ENCODE peak calls at places on chromosome 5, in four cellular contexts. C is IMR-90, N is GM12878, E is K562. W is an unnamed sample.

GRCh38 chr5:11251242-11251641 is 490.2 kb upstream of the DAP start:
- DNase-seq in C (peak; percentile 21), N (no peak), E (no peak), W (no peak)

GRCh38 chr5:109865636-109866035 is 175.9 kb downstream of the MAN2A1 start:
- DNase-seq in C (peak; percentile 98), N (no peak), E (peak; percentile 37), W (peak; percentile 96)

GRCh38 chr5:1011226-1011631 is 2.6 kb downstream of the NKD2 start:
- DNase-seq in C (no peak), N (no peak), E (peak; percentile 66), W (no peak)

GRCh38 chr5:167614294-167615104 is 676.9 kb upstream of the WWC1 start:
- DNase-seq in C (peak; percentile 6), N (no peak), E (no peak), W (no peak)

GRCh38 chr5:169196059-169196458 is 104.9 kb downstream of the SLIT3 start:
- DNase-seq in C (no peak), N (no peak), E (no peak), W (no peak)

GRCh38 chr5:139646111-139646510 is 2.0 kb upstream of the CXXC5 start:
- DNase-seq in C (no peak), N (no peak), E (no peak), W (no peak)

GRCh38 chr5:35742006-35742405 is 114.7 kb upstream of the IL7R start:
- DNase-seq in C (no peak), N (no peak), E (no peak), W (no peak)

GRCh38 chr5:38538161-38538560 is 18.3 kb downstream of the LIFR start:
- DNase-seq in C (no peak), N (no peak), E (no peak), W (no peak)

GRCh38 chr5:7904170-7904569 is 35.2 kb downstream of the MTRR start:
- DNase-seq in C (peak; percentile 81), N (no peak), E (no peak), W (peak; percentile 41)

GRCh38 chr5:169350759-169351240 is 49.9 kb upstream of the SLIT3 start:
- DNase-seq in C (peak; percentile 89), N (no peak), E (no peak), W (peak; percentile 94)

GRCh38 chr5:124365491-124365890 is 380.9 kb downstream of the ZNF608 start:
- DNase-seq in C (no peak), N (no peak), E (no peak), W (no peak)

GRCh38 chr5:107296572-107296971 is 374.2 kb downstream of the EFNA5 start:
- DNase-seq in C (no peak), N (peak; percentile 55), E (no peak), W (no peak)

GRCh38 chr5:137847699-137848098 is 20.0 kb upstream of the MYOT start:
- DNase-seq in C (no peak), N (peak; percentile 33), E (no peak), W (no peak)

GRCh38 chr5:75510836-75511434 is 494 bp downstream of the CERT1 start:
- DNase-seq in C (peak; percentile 15), N (no peak), E (no peak), W (peak; percentile 66)

GRCh38 chr5:126969548-126969947 is 60.8 kb downstream of the MARCHF3 start:
- DNase-seq in C (no peak), N (peak; percentile 48), E (no peak), W (no peak)

GRCh38 chr5:132090107-132090506 is 16.5 kb downstream of the CSF2 start:
- DNase-seq in C (peak; percentile 93), N (no peak), E (peak; percentile 49), W (peak; percentile 60)

GRCh38 chr5:62585751-62586150 is 7.1 kb downstream of the LRRC70 start:
- DNase-seq in C (peak; percentile 6), N (no peak), E (peak; percentile 34), W (peak; percentile 59)

GRCh38 chr5:1524799-1525623 is 1.3 kb upstream of the LPCAT1 start:
- DNase-seq in C (no peak), N (no peak), E (no peak), W (no peak)

GRCh38 chr5:160514191-160514590 is 92.5 kb downstream of the PTTG1 start:
- DNase-seq in C (no peak), N (no peak), E (no peak), W (no peak)

GRCh38 chr5:67253911-67254310 is 57.3 kb upstream of the CD180 start:
- DNase-seq in C (no peak), N (no peak), E (no peak), W (no peak)

GRCh38 chr5:160105686-160106085 is 13.6 kb downstream of the PWWP2A start:
- DNase-seq in C (no peak), N (peak; percentile 61), E (no peak), W (no peak)

GRCh38 chr5:125408582-125409069 is 662.2 kb upstream of the ZNF608 start:
- DNase-seq in C (peak; percentile 88), N (no peak), E (no peak), W (peak; percentile 65)

GRCh38 chr5:68273717-68274409 is 58.3 kb downstream of the PIK3R1 start:
- DNase-seq in C (no peak), N (no peak), E (no peak), W (no peak)

GRCh38 chr5:8769631-8770030 is 776.2 kb downstream of the SEMA5A start:
- DNase-seq in C (no peak), N (no peak), E (no peak), W (no peak)

GRCh38 chr5:353599-354580 is 32.4 kb downstream of the AHRR start:
- DNase-seq in C (no peak), N (no peak), E (no peak), W (no peak)

GRCh38 chr5:90473321-90474234 is 993 bp downstream of the MBLAC2 start:
- DNase-seq in C (peak; percentile 18), N (no peak), E (peak; percentile 59), W (peak; percentile 48)

GRCh38 chr5:40929049-40929448 is 19.8 kb downstream of the C7 start:
- DNase-seq in C (no peak), N (no peak), E (no peak), W (no peak)

GRCh38 chr5:167030500-167031120 is 1260.8 kb upstream of the WWC1 start:
- DNase-seq in C (no peak), N (no peak), E (peak; percentile 1), W (no peak)

GRCh38 chr5:139731281-139731680 is 64.3 kb upstream of the PSD2 start:
- DNase-seq in C (no peak), N (no peak), E (no peak), W (no peak)

GRCh38 chr5:58266402-58266801 is 193.5 kb downstream of the PLK2 start:
- DNase-seq in C (peak; percentile 41), N (no peak), E (no peak), W (peak; percentile 69)

GRCh38 chr5:6495433-6496206 is 47.0 kb downstream of the UBE2QL1 start:
- DNase-seq in C (no peak), N (no peak), E (no peak), W (no peak)

GRCh38 chr5:171630047-171630669 is 155.5 kb upstream of the SMIM23 start:
- DNase-seq in C (peak; percentile 52), N (no peak), E (peak; percentile 58), W (peak; percentile 61)

GRCh38 chr5:168217497-168217896 is 73.9 kb upstream of the WWC1 start:
- DNase-seq in C (no peak), N (no peak), E (no peak), W (no peak)

GRCh38 chr5:14250094-14250777 is 107.1 kb downstream of the TRIO start:
- DNase-seq in C (peak; percentile 86), N (no peak), E (peak; percentile 66), W (no peak)

GRCh38 chr5:172707285-172708182 is 63.5 kb downstream of the DUSP1 start:
- DNase-seq in C (peak; percentile 76), N (no peak), E (peak; percentile 68), W (peak; percentile 62)
- TF ChIP-seq FOS in C (no peak), N (no peak), E (no peak), W (no peak)

DNA sequence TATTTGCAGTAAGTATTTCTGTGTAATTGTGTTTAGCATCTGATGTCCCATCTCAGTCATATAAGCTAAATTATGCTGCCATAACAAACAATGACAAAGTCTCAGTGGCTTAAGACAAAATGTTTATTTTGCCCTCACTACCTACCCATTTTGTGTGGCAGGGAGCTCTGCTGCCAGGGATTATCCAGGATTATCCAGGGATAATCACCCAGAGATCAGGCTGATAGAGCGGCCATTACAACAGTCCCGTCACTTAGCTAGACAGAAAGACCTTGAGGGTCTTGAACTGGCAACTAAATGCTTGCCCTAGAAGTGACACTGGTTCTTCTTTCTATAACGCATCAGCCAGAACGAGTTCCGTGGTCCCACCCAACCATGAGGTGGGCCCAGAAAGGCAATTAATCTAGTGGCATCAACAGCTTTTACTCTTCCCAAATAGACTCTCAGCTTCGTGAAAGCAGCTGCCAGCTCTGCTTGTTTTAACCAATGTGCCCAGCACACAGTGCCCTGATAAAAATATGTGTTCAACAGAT is 22.9 kb downstream of the CCDC69 start:
- DNase-seq in C (no peak), N (no peak), E (no peak), W (no peak)
- TF ChIP-seq FOS in C (no peak), N (no peak), E (no peak), W (no peak)

GRCh38 chr5:84088996-84089395 is 295.7 kb downstream of the EDIL3 start:
- DNase-seq in C (peak; percentile 44), N (no peak), E (peak; percentile 4), W (peak; percentile 16)
- TF ChIP-seq FOS in C (no peak), N (no peak), E (no peak), W (no peak)

DNA sequence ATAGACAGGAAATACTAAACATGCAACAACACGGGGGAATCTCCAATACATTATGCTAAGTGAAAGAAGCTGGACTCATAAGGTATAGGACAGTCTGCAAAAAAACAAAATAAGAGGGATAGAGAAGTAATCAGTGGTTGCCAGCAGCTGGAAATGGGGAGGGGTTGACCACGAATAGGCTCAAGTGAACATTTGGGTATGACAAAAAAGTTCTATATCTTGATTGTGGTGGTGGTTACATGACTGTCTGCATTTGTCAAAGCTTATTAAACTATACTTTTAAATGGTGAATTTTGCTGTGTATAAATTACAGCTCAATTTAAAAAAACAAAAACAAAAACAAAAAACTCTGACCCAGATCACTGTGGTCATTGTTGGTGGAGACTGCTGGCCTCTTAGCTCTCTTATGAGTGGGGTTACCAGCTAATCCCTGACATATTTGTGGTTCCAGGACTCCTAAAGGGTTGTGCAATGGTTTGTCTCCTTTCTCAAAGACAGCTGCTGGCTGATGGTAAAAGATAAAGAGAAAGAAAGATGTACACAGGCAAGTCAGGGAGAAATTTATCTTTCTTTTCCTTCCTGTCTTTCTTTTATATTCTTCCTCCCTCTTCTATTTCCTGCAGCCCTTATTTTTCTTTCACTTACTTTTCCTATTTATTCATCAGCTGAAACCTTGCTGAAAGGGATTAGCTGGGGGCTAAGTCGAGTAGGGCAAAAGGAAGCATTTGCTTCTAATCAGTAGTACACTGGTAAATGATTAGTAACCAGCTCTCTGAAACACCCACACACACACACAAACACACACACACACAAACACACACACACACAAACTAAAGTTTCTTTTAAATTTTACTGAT is 42.6 kb upstream of the APC start:
- DNase-seq in C (peak; percentile 59), N (no peak), E (peak; percentile 79), W (no peak)
- TF ChIP-seq FOS in C (no peak), N (no peak), E (no peak), W (no peak)

GRCh38 chr5:133716475-133717183 is 104.3 kb upstream of the FSTL4 start:
- DNase-seq in C (no peak), N (no peak), E (no peak), W (no peak)
- TF ChIP-seq FOS in C (no peak), N (no peak), E (no peak), W (no peak)

GRCh38 chr5:143148461-143149170 is 254.9 kb downstream of the NR3C1 start:
- DNase-seq in C (peak; percentile 76), N (no peak), E (no peak), W (no peak)
- TF ChIP-seq FOS in C (peak; percentile 34), N (no peak), E (no peak), W (no peak)

GRCh38 chr5:3310551-3311340 is 284.9 kb upstream of the IRX1 start:
- DNase-seq in C (no peak), N (no peak), E (no peak), W (no peak)
- TF ChIP-seq FOS in C (no peak), N (no peak), E (no peak), W (no peak)

W was measured in endothelial cell of umbilical vein.